ENCODE peak calls at places on chromosomes 11 and 22, in eight cellular contexts. D, J, Z, E, K, P, U and H are unnamed samples.

GRCh38 chr22:39348909-39349505 is 784 bp upstream of the SYNGR1 start:
- DNase-seq in D (peak; percentile 58), J (no peak), Z (no peak), E (no peak), K (no peak), P (no peak), U (no peak), H (no peak)

GRCh38 chr11:37957717-37958116 is 1359.7 kb upstream of the RAG2 start:
- DNase-seq in D (no peak), J (no peak), Z (no peak), E (no peak), K (no peak), P (no peak), U (no peak), H (no peak)

GRCh38 chr11:31655483-31655882 is 145.9 kb downstream of the ELP4 start:
- DNase-seq in D (no peak), J (no peak), Z (peak; percentile 99), E (no peak), K (peak; percentile 47), P (no peak), U (peak; percentile 54), H (no peak)

GRCh38 chr22:30226192-30226832 is 20.2 kb downstream of the LIF start:
- DNase-seq in D (no peak), J (no peak), Z (no peak), E (no peak), K (no peak), P (no peak), U (no peak), H (no peak)

GRCh38 chr11:134126197-134126822 is 57.4 kb downstream of the JAM3 start:
- DNase-seq in D (no peak), J (no peak), Z (no peak), E (no peak), K (peak; percentile 73), P (no peak), U (peak; percentile 81), H (no peak)

GRCh38 chr11:113618360-113618759 is 87.7 kb downstream of the TMPRSS5 start:
- DNase-seq in D (no peak), J (no peak), Z (no peak), E (no peak), K (peak; percentile 38), P (no peak), U (peak; percentile 29), H (no peak)

GRCh38 chr11:102518296-102519094 is 12.1 kb downstream of the MMP7 start:
- DNase-seq in D (no peak), J (no peak), Z (no peak), E (no peak), K (no peak), P (no peak), U (no peak), H (no peak)

GRCh38 chr11:109954534-109954933 is 138.7 kb upstream of the ZC3H12C start:
- DNase-seq in D (no peak), J (no peak), Z (no peak), E (no peak), K (no peak), P (no peak), U (no peak), H (no peak)

GRCh38 chr11:72721689-72722049 is 30.5 kb downstream of the ARAP1 start:
- DNase-seq in D (peak; percentile 75), J (no peak), Z (no peak), E (peak; percentile 62), K (no peak), P (no peak), U (no peak), H (no peak)

GRCh38 chr11:16891964-16892363 is 122.2 kb downstream of the PLEKHA7 start:
- DNase-seq in D (no peak), J (no peak), Z (no peak), E (no peak), K (peak; percentile 9), P (no peak), U (peak; percentile 86), H (no peak)